ENCODE peak calls at places on chromosomes 6 and 20, in four cellular contexts. L is esophagus squamous epithelium, Z is GM12878, U is thyroid gland. X is an unnamed sample.

GRCh38 chr20:45459606-45460005 is 9.9 kb upstream of the WFDC2 start:
- DNase-seq in U (peak; percentile 27), Z (no peak), L (no peak), X (no peak)

GRCh38 chr6:129134535-129134934 is 251.6 kb downstream of the LAMA2 start:
- DNase-seq in L (no peak), U (no peak), Z (no peak), X (no peak)

GRCh38 chr6:3449750-3450305 is 7.0 kb downstream of the SLC22A23 start:
- DNase-seq in U (no peak), Z (peak; percentile 26), L (no peak), X (no peak)

GRCh38 chr20:9583151-9583550 is 68.8 kb downstream of the LAMP5 start:
- DNase-seq in L (no peak), U (no peak), Z (no peak), X (no peak)

GRCh38 chr6:116949964-116950363 is 72.9 kb downstream of the RFX6 start:
- DNase-seq in L (no peak), Z (no peak), U (no peak), X (no peak)

GRCh38 chr20:40675599-40676221 is 13.3 kb downstream of the MAFB start:
- DNase-seq in Z (no peak), U (peak; percentile 76), L (no peak), X (no peak)

GRCh38 chr6:163243691-163244505 is 170.6 kb upstream of the QKI start:
- DNase-seq in L (no peak), U (no peak), Z (no peak), X (no peak)

GRCh38 chr6:141394565-141395051 is 738.1 kb upstream of the GJE1 start:
- DNase-seq in Z (no peak), L (no peak), U (no peak), X (no peak)

GRCh38 chr20:41738584-41739193 is 120.5 kb upstream of the CHD6 start:
- DNase-seq in L (no peak), Z (no peak), U (peak; percentile 46), X (peak; percentile 47)

GRCh38 chr6:22153384-22154158 is 143.3 kb downstream of the PRL start:
- DNase-seq in U (no peak), Z (no peak), L (no peak), X (no peak)

GRCh38 chr6:73263570-73263909 is 544 bp upstream of the KHDC1 start:
- DNase-seq in Z (no peak), U (no peak), L (no peak), X (no peak)

GRCh38 chr20:32483351-32484220 is 101.5 kb downstream of the NOL4L start:
- DNase-seq in Z (no peak), U (peak; percentile 83), L (no peak), X (peak; percentile 89)

GRCh38 chr20:63741676-63742380 is 2.3 kb downstream of the SLC2A4RG start:
- DNase-seq in Z (no peak), U (no peak), L (no peak), X (no peak)
- H3K27ac ChIP-seq in Z (no peak overlapping the region), U (peak overlapping the region; percentile 88), L (peak overlapping the region; percentile 92), X (no peak overlapping the region)

DNA sequence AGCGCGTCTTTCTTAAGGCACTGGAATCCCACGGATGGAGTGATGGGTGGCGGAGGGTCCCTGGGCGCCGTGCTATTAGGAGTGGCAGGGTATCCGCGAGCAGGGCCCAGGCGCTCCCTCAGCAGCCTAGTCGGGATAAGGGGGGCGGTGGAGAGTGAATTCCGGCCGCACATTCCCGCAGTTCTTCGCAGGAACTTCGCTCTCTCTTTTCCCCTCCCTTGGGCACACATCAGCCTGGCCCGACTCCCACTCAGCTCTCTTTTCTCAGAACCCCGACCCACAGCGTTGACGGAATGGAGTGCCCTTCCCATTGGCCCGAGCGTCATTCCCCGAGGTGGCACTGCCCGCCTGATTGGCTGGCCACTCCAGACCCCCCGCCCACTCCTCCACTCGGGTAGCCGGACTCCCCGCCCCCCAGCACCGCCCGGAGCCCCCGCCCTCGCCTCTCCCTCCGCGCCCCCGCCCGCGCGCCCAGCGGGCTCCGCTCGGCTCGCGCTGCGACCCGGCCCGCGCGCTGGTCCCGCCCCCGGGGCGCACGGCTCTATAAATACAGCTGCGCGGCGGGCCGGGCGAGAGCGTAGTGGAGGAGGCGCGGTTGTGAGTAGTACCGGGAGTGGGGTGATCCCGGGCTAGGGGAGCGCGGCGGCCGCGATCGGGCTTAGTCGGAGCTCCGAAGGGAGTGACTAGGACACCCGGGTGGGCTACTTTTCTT is at the start of gene ID4:
- DNase-seq in Z (no peak), L (no peak), U (peak; percentile 99), X (peak; percentile 70)
- TF ChIP-seq POLR2A in Z (no peak), L (peak; percentile 94), U (peak; percentile 100), X (peak; percentile 78)

DNA sequence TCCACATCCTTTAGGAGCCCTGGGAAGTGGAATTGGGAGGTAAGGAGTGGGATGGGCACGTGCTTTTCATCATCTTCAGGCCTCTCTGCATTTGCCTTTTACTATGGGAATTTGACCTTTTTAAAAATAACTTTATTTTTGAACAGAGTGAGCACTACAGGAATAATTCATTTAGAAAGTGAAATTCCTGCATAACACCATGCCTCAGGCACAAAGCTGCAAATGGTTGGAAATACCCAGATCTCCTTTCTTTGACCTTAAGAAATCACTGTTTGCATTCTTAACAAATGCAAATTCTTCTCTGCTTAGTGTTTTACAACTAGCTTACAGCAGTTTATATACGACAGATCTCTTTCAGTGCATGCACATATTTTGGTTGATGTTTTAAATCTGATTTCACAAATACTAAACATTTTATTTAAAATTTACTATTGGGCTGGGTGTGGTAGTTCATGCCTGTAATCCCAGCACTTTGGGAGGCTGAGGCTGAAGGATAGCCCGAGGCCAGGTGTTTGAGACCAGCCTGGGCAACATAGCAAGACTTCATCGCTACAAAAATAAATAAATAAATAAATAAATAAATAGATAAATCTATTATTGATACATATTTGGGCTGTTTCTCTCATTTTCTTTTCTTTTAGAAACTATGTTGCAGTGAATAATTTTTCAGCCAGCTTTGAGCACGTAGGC is 24.5 kb downstream of the CST8 start:
- DNase-seq in U (no peak), L (no peak), Z (no peak), X (no peak)
- H3K27me3 ChIP-seq in U (no peaks in the 10 kb centered on the region), L (no peaks in the 10 kb centered on the region), Z (no peaks in the 10 kb centered on the region), X (no peaks in the 10 kb centered on the region)

DNA sequence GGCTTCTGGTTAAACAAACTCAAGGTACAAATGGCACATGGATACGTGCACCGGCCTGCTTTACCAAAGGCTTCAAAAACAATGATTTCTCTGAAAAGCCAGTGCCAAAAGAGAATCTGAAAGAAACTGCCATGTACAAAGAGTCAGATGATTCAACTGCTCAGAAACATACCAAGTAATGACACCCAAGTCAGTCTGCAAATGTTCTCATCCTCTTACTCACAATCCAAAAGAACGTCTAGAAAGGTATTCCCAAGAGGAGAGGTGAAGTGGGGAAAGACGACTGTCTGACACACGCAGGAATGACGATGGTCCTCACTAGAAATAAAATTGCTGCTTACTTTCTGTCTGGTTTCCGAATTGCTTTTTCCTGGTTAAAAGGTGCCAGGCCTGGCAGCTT is 52.9 kb downstream of the NFATC2 start:
- DNase-seq in L (no peak), U (no peak), Z (no peak), X (no peak)
- H3K27ac ChIP-seq in L (no peak overlapping the region), U (no peak overlapping the region), Z (no peak overlapping the region), X (no peak overlapping the region)

DNA sequence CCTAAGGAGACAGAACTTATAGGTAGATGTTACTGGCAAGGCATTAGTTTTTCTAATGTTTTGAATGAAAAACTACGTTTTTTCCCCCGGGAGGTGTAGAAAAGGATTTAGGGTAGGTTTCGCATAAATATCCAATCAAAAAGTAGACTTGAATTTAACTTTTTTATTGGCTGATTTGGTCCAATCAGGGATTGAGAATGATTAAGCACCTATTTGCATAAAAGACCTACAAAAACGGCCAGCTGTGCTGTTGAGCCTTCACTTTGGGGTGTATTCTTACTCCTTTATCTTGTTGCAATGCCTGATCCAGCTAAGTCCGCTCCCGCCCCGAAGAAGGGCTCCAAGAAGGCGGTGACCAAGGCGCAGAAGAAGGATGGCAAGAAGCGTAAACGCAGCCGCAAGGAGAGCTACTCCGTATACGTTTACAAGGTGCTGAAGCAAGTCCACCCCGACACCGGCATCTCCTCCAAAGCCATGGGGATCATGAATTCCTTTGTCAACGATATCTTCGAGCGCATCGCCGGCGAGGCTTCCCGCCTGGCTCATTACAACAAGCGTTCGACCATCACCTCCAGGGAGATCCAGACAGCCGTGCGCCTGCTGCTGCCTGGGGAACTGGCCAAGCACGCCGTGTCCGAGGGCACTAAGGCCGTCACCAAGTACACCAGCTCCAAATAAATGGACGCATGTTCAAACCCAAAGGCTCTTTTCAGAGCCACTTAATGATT is 113.5 kb upstream of the BTN3A2 start:
- DNase-seq in Z (peak; percentile 98), U (peak; percentile 68), L (no peak), X (peak; percentile 44)
- TF ChIP-seq POLR2A in Z (peak; percentile 95), U (peak; percentile 76), L (peak; percentile 61), X (peak; percentile 66)

GRCh38 chr6:40543776-40544175 is 43.4 kb downstream of the LRFN2 start:
- DNase-seq in U (no peak), L (no peak), Z (no peak), X (no peak)
- H3K27me3 ChIP-seq in U (no peaks in the 10 kb centered on the region), L (no peaks in the 10 kb centered on the region), Z (no peaks in the 10 kb centered on the region), X (no peaks in the 10 kb centered on the region)